ENCODE peak calls at places on chromosomes 16 and 17, in six cellular contexts. L is NCI-H1436, P is globus pallidus, W is glutamatergic neuron, R is left cardiac atrium, N is lower leg skin. Z is an unnamed sample.

GRCh38 chr16:55418586-55418985 is 60.4 kb upstream of the MMP2 start:
- DNase-seq in L (no peak), P (no peak), W (no peak), R (no peak), N (no peak), Z (no peak)

GRCh38 chr16:31529398-31530312 is 2.0 kb downstream of the AHSP start:
- DNase-seq in L (no peak), P (no peak), W (no peak), R (no peak), N (no peak), Z (no peak)

GRCh38 chr17:27457405-27457730 is 1.1 kb downstream of the KSR1 start:
- DNase-seq in L (no peak), P (peak), W (no peak), R (no peak), N (no peak), Z (no peak)

GRCh38 chr16:57637424-57637823 is 9.0 kb downstream of the ADGRG1 start:
- DNase-seq in L (no peak), P (peak), W (no peak), R (peak), N (no peak), Z (no peak)

GRCh38 chr17:57448288-57449283 is 192.3 kb downstream of the MSI2 start:
- DNase-seq in L (no peak), P (no peak), W (no peak), R (no peak), N (no peak), Z (no peak)

GRCh38 chr17:7944321-7944720 is 12.3 kb downstream of the CNTROB start:
- DNase-seq in L (no peak), P (no peak), W (no peak), R (no peak), N (no peak), Z (no peak)

GRCh38 chr16:62408760-62409159 is 372.5 kb upstream of the CDH8 start:
- DNase-seq in L (no peak), P (no peak), W (peak), R (no peak), N (no peak), Z (no peak)

GRCh38 chr16:66116163-66116792 is 250.2 kb upstream of the CDH5 start:
- DNase-seq in L (no peak), P (no peak), W (no peak), R (no peak), N (no peak), Z (no peak)

GRCh38 chr17:38465420-38466345 is 37.4 kb downstream of the ARHGAP23 start:
- DNase-seq in L (no peak), P (no peak), W (no peak), R (peak), N (no peak), Z (peak)

GRCh38 chr16:3282103-3282746 is 1.1 kb upstream of the ZNF263 start:
- DNase-seq in L (peak), P (no peak), W (peak), R (no peak), N (peak), Z (no peak)

GRCh38 chr16:14325921-14326401 is 254.8 kb downstream of the MRTFB start:
- DNase-seq in L (peak), P (no peak), W (no peak), R (no peak), N (no peak), Z (no peak)